ENCODE peak calls at places on chromosome 19, in four cellular contexts. O is AG04450, N is A549, L is RWPE2. K is an unnamed sample.

GRCh38 chr19:35063940-35064818 is 22.7 kb downstream of the HPN start:
- DNase-seq in O (no peak), N (peak; percentile 50), L (no peak), K (peak; percentile 29)

GRCh38 chr19:21432590-21432989 is 35.7 kb downstream of the ZNF493 start:
- DNase-seq in O (no peak), N (no peak), L (no peak), K (no peak)

GRCh38 chr19:49393871-49394270 is 5.8 kb downstream of the KASH5 start:
- DNase-seq in O (no peak), N (no peak), L (no peak), K (no peak)

GRCh38 chr19:2527171-2527570 is 51.2 kb downstream of the GADD45B start:
- DNase-seq in O (no peak), N (no peak), L (no peak), K (no peak)

GRCh38 chr19:48419158-48419920 is 25.9 kb downstream of the GRIN2D start:
- DNase-seq in O (no peak), N (peak; percentile 59), L (no peak), K (no peak)

GRCh38 chr19:42370068-42370520 is 20.0 kb downstream of the CNFN start:
- DNase-seq in O (no peak), N (no peak), L (no peak), K (no peak)

GRCh38 chr19:31350693-31351211 is 1.5 kb upstream of the TSHZ3 start:
- DNase-seq in O (no peak), N (peak; percentile 24), L (no peak), K (no peak)

GRCh38 chr19:49422407-49423277 is 599 bp downstream of the PTH2 start:
- DNase-seq in O (no peak), N (peak; percentile 89), L (no peak), K (no peak)

GRCh38 chr19:16449330-16449961 is 22.3 kb downstream of the EPS15L1 start:
- DNase-seq in O (no peak), N (no peak), L (no peak), K (no peak)

GRCh38 chr19:3250675-3251074 is 26.2 kb downstream of the CELF5 start:
- DNase-seq in O (no peak), N (peak; percentile 48), L (no peak), K (no peak)

GRCh38 chr19:4198467-4199126 is 16.1 kb downstream of the ANKRD24 start:
- DNase-seq in O (no peak), N (no peak), L (no peak), K (no peak)

GRCh38 chr19:6677495-6677894 is 7.5 kb upstream of the TNFSF14 start:
- DNase-seq in O (no peak), N (no peak), L (no peak), K (no peak)

GRCh38 chr19:52935434-52935833 is 12.2 kb upstream of the ZNF888 start:
- DNase-seq in O (no peak), N (no peak), L (no peak), K (no peak)

GRCh38 chr19:35756373-35757230 is at the start of gene HSPB6:
- DNase-seq in O (no peak), N (no peak), L (peak; percentile 45), K (no peak)

GRCh38 chr19:18282788-18283141 is 1.3 kb upstream of the JUND start:
- DNase-seq in O (no peak), N (peak; percentile 65), L (no peak), K (no peak)

GRCh38 chr19:16899566-16900075 is 10.8 kb downstream of the F2RL3 start:
- DNase-seq in O (no peak), N (peak; percentile 58), L (no peak), K (no peak)

GRCh38 chr19:49188626-49189200 is 31.1 kb downstream of the TRPM4 start:
- DNase-seq in O (no peak), N (no peak), L (no peak), K (no peak)

GRCh38 chr19:46015961-46016425 is 6.9 kb downstream of the PGLYRP1 start:
- DNase-seq in O (no peak), N (peak; percentile 30), L (no peak), K (no peak)

GRCh38 chr19:17302391-17303166 is 646 bp downstream of the ABHD8 start:
- DNase-seq in O (no peak), N (no peak), L (no peak), K (no peak)

GRCh38 chr19:44258835-44259413 is 762 bp upstream of the ZNF233 start:
- DNase-seq in O (no peak), N (no peak), L (no peak), K (no peak)

GRCh38 chr19:30682576-30683536 is 310.7 kb downstream of the ZNF536 start:
- DNase-seq in O (peak; percentile 61), N (peak; percentile 74), L (no peak), K (peak; percentile 77)

GRCh38 chr19:6047741-6048231 is 62.5 kb downstream of the RFX2 start:
- DNase-seq in O (no peak), N (peak; percentile 58), L (no peak), K (no peak)

GRCh38 chr19:4602173-4602788 is 37.0 kb upstream of the TNFAIP8L1 start:
- DNase-seq in O (no peak), N (no peak), L (no peak), K (no peak)

GRCh38 chr19:29831041-29831548 is 19.3 kb downstream of the CCNE1 start:
- DNase-seq in O (no peak), N (peak; percentile 71), L (no peak), K (no peak)

GRCh38 chr19:27971071-27971470 is 1241.9 kb downstream of the UQCRFS1 start:
- DNase-seq in O (no peak), N (peak; percentile 17), L (no peak), K (no peak)

GRCh38 chr19:1131718-1132552 is 28.1 kb downstream of the GPX4 start:
- DNase-seq in O (peak; percentile 43), N (peak; percentile 64), L (no peak), K (no peak)

GRCh38 chr19:35462476-35462953 is 14.5 kb downstream of the FFAR2 start:
- DNase-seq in O (no peak), N (no peak), L (no peak), K (no peak)

GRCh38 chr19:45598267-45599011 is 3.6 kb downstream of the GPR4 start:
- DNase-seq in O (no peak), N (no peak), L (no peak), K (no peak)

GRCh38 chr19:48674216-48674809 is 1.5 kb upstream of the NTN5 start:
- DNase-seq in O (no peak), N (no peak), L (no peak), K (no peak)

GRCh38 chr19:49546825-49547565 is 19.2 kb downstream of the RCN3 start:
- DNase-seq in O (peak; percentile 86), N (peak; percentile 94), L (no peak), K (peak; percentile 95)

GRCh38 chr19:10961763-10962536 is 1.1 kb downstream of the SMARCA4 start:
- DNase-seq in O (no peak), N (no peak), L (no peak), K (no peak)

GRCh38 chr19:54415901-54416621 is 797 bp downstream of the TTYH1 start:
- DNase-seq in O (no peak), N (no peak), L (no peak), K (no peak)

GRCh38 chr19:11359421-11359820 is 4.2 kb downstream of the PLPPR2 start:
- DNase-seq in O (no peak), N (no peak), L (no peak), K (no peak)

GRCh38 chr19:35986664-35987570 is 8.1 kb upstream of the SDHAF1 start:
- DNase-seq in O (no peak), N (peak; percentile 59), L (no peak), K (no peak)

GRCh38 chr19:18416778-18417249 is 2.4 kb upstream of the SSBP4 start:
- DNase-seq in O (no peak), N (peak; percentile 91), L (peak; percentile 79), K (peak; percentile 74)

GRCh38 chr19:10318807-10319426 is 3.1 kb upstream of the FDX2 start:
- DNase-seq in O (no peak), N (no peak), L (no peak), K (no peak)

GRCh38 chr19:3358919-3359849 is 7.2 kb upstream of the NFIC start:
- DNase-seq in O (no peak), N (no peak), L (no peak), K (no peak)

GRCh38 chr19:4337906-4338440 is 654 bp downstream of the STAP2 start:
- DNase-seq in O (no peak), N (no peak), L (no peak), K (no peak)

GRCh38 chr19:35404879-35405622 is 34.2 kb downstream of the GPR42 start:
- DNase-seq in O (peak; percentile 16), N (peak; percentile 66), L (peak; percentile 72), K (peak; percentile 47)

GRCh38 chr19:50893047-50893737 is 18.0 kb downstream of the KLK4 start:
- DNase-seq in O (no peak), N (peak; percentile 62), L (no peak), K (no peak)

GRCh38 chr19:24159707-24160106 is 72.7 kb downstream of the ZNF254 start:
- DNase-seq in O (no peak), N (peak; percentile 35), L (no peak), K (no peak)
- TF ChIP-seq CTCF in O (peak; percentile 43), N (no peak), L (no peak), K (peak; percentile 35)

DNA sequence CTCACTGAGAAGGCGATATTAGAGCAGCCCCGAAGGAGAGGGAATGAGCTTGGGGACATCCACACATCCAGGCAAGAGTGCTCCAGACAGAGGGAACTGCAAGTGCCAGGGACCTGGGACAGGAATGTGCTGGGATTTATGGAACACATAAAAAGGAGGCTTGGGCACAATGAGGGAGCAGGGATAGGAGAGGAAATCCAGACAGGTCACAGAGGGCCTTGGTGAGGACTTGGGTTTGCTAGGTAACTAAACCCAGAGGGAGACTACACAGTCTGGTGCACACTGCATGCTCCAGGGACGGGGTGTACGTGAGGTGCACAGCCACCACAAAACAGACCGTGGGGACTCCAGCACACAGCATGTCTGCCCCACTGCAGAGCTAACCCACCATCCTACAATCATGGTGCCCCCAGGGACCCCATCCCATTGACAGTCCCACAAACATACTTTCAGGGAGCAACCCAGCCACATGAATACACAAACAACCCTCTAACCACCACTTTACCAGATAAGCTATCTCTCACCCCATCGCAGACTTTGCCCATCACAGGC is 5.6 kb upstream of the ZFP36 start:
- DNase-seq in O (no peak), N (peak; percentile 44), L (no peak), K (no peak)
- H3K4me3 ChIP-seq in O (no peak overlapping the region), N (no peak overlapping the region), L (no peak overlapping the region), K (no peak overlapping the region)

GRCh38 chr19:7953060-7953459 is 9.6 kb upstream of the TIMM44 start:
- DNase-seq in O (no peak), N (no peak), L (no peak), K (no peak)
- TF ChIP-seq CTCF in O (no peak), N (no peak), L (no peak), K (no peak)

DNA sequence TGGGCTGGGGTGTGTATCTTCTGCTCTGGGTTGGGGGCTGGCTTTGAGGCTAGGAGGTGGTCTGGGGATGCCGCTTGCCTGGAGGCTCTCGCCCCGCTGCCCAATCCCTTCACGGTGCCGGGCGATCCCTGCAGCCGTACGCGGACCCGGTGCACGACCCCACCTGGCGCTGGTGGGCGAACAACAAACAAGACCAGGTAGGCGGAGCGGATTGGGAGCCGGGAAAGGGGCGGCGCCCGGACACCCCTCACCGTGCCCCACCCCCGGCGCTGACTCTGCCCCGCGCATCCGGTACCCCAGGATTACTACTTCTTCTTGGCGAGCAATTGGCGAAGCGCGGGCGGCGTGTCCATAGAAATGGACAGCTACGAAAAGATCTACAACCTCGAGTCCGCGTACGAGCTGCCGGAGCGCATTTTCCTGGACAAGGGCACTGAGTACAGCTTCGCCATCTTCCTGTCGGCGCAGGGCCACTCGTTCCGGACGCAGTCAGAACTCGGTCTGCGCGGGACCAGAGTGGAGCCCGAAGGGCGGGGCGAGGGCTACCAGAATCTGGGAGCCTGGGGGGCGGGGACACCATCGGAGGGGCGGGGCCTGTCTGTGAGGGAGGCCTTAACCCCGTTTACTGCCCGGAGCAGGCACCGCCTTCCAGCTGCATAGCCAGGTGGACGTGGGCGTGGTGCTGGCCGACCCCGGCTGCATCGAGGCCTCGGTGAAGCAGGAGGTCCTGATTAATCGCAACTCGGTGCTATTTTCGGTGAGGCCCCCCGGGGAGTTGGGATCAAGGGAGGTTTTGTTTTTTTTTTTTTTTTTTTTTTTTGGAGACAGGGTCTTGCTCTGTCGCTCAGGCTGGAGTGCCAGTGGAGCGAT is 12.1 kb upstream of the PSMD8 start:
- DNase-seq in O (no peak), N (peak; percentile 92), L (peak; percentile 91), K (no peak)
- H3K4me3 ChIP-seq in O (peak overlapping the region; percentile 69), N (peak overlapping the region; percentile 65), L (peak overlapping the region; percentile 55), K (peak overlapping the region; percentile 50)